ENCODE peak calls at places on chromosomes 4 and X, in four cellular contexts. Y is K562, N is HepG2, X is GM12878. H is an unnamed sample.

GRCh38 chrX:108267561-108267960 is 170.7 kb downstream of the COL4A6 start:
- DNase-seq in Y (no peak), N (no peak), X (no peak), H (no peak)

GRCh38 chr4:4564522-4564921 is 22.7 kb upstream of the STX18 start:
- DNase-seq in Y (no peak), N (no peak), X (no peak), H (no peak)

GRCh38 chrX:39848900-39849299 is 248.9 kb downstream of the BCOR start:
- DNase-seq in Y (no peak), N (no peak), X (no peak), H (no peak)

GRCh38 chrX:100687128-100687527 is 43.1 kb downstream of the SRPX2 start:
- DNase-seq in Y (no peak), N (no peak), X (no peak), H (no peak)

GRCh38 chr4:89906787-89907521 is 12.3 kb downstream of the MMRN1 start:
- DNase-seq in Y (no peak), N (no peak), X (no peak), H (no peak)

GRCh38 chrX:150690126-150690525 is 3.1 kb upstream of the MTMR1 start:
- DNase-seq in Y (no peak), N (no peak), X (no peak), H (no peak)

GRCh38 chr4:24130637-24131036 is 240.8 kb upstream of the PPARGC1A start:
- DNase-seq in Y (no peak), N (no peak), X (no peak), H (no peak)

GRCh38 chr4:87241341-87241740 is 20.9 kb upstream of the KLHL8 start:
- DNase-seq in Y (no peak), N (no peak), X (no peak), H (no peak)

GRCh38 chr4:168594121-168594520 is 97.3 kb downstream of the PALLD start:
- DNase-seq in Y (no peak), N (no peak), X (no peak), H (no peak)

GRCh38 chr4:4323705-4324534 is 33.9 kb downstream of the ZBTB49 start:
- DNase-seq in Y (peak), N (no peak), X (no peak), H (no peak)

GRCh38 chr4:76753814-76754213 is 144.1 kb downstream of the SOWAHB start:
- DNase-seq in Y (no peak), N (no peak), X (no peak), H (no peak)

GRCh38 chr4:2135083-2135482 is 76.0 kb downstream of the NAT8L start:
- DNase-seq in Y (no peak), N (no peak), X (no peak), H (no peak)

GRCh38 chr4:13763707-13764106 is 136.2 kb upstream of the BOD1L1 start:
- DNase-seq in Y (no peak), N (no peak), X (no peak), H (no peak)

GRCh38 chr4:156799121-156799589 is 172.4 kb downstream of the PDGFC start:
- DNase-seq in Y (no peak), N (no peak), X (no peak), H (no peak)

GRCh38 chr4:29708473-29708872 is 1011.7 kb upstream of the PCDH7 start:
- DNase-seq in Y (no peak), N (no peak), X (no peak), H (no peak)

GRCh38 chr4:140349816-140350215 is 23.6 kb upstream of the SCOC start:
- DNase-seq in Y (no peak), N (no peak), X (no peak), H (no peak)

GRCh38 chrX:70922776-70923473 is 8.0 kb downstream of the SLC7A3 start:
- DNase-seq in Y (no peak), N (no peak), X (no peak), H (no peak)

GRCh38 chr4:25425361-25425760 is 48.3 kb downstream of the ANAPC4 start:
- DNase-seq in Y (no peak), N (no peak), X (no peak), H (no peak)

GRCh38 chrX:118346258-118347094 is 570 bp downstream of the WDR44 start:
- DNase-seq in Y (peak), N (peak), X (no peak), H (peak)

GRCh38 chr4:159252491-159252890 is 149.6 kb downstream of the RAPGEF2 start:
- DNase-seq in Y (no peak), N (no peak), X (no peak), H (no peak)

GRCh38 chr4:119559044-119559647 is 69.5 kb downstream of the PDE5A start:
- DNase-seq in Y (peak), N (peak), X (no peak), H (peak)

GRCh38 chr4:74543247-74543670 is 98.3 kb downstream of the AREG start:
- DNase-seq in Y (no peak), N (no peak), X (peak), H (no peak)

GRCh38 chrX:16658284-16658683 is 8.3 kb downstream of the S100G start:
- DNase-seq in Y (no peak), N (no peak), X (no peak), H (no peak)

GRCh38 chr4:111434581-111434980 is 710.7 kb upstream of the FAM241A start:
- DNase-seq in Y (no peak), N (no peak), X (no peak), H (no peak)

GRCh38 chrX:100995469-100995868 is 26.0 kb downstream of the ARL13A start:
- DNase-seq in Y (peak), N (peak), X (no peak), H (no peak)

GRCh38 chrX:20265726-20266681 is 705 bp downstream of the RPS6KA3 start:
- DNase-seq in Y (peak), N (no peak), X (no peak), H (peak)

GRCh38 chr4:76276813-76277212 is 25.3 kb downstream of the FAM47E start:
- DNase-seq in Y (no peak), N (no peak), X (no peak), H (no peak)

GRCh38 chr4:183409463-183409862 is 35.0 kb upstream of the CDKN2AIP start:
- DNase-seq in Y (no peak), N (peak), X (no peak), H (no peak)

GRCh38 chr4:110514889-110515479 is 39.0 kb downstream of the ENPEP start:
- DNase-seq in Y (peak), N (peak), X (no peak), H (peak)

GRCh38 chrX:140572724-140573123 is 67.9 kb upstream of the SOX3 start:
- DNase-seq in Y (peak), N (peak), X (peak), H (peak)

GRCh38 chr4:123446791-123447474 is 50.3 kb downstream of the SPRY1 start:
- DNase-seq in Y (no peak), N (peak), X (no peak), H (no peak)

GRCh38 chr4:31175242-31175910 is 455.2 kb downstream of the PCDH7 start:
- DNase-seq in Y (no peak), N (no peak), X (no peak), H (no peak)

GRCh38 chrX:150582338-150582948 is 14.0 kb downstream of the MTM1 start:
- DNase-seq in Y (no peak), N (no peak), X (no peak), H (no peak)

DNA sequence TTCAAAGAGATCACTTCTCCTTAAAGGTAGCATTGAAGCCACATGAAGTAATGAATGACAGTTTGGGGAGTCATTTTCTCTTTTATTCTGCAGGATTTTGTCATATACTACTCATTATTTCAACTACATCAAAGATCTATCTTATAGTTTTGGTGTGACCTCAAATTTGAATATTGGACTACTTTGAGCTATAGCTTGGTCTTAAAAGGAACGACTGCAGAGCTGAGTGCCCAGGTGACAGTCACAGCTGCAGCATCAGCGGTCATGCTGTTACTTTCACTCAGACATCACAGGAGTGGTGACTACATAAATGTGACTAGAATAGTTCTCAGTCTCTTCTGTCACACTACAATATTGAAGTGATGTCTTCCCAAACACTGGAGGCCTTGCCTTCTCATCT is 10.7 kb upstream of the SPCS3 start:
- DNase-seq in Y (no peak), N (no peak), X (no peak), H (no peak)
- TF ChIP-seq FOXK2 in Y (no peak), N (no peak), X (no peak), H (no peak)

DNA sequence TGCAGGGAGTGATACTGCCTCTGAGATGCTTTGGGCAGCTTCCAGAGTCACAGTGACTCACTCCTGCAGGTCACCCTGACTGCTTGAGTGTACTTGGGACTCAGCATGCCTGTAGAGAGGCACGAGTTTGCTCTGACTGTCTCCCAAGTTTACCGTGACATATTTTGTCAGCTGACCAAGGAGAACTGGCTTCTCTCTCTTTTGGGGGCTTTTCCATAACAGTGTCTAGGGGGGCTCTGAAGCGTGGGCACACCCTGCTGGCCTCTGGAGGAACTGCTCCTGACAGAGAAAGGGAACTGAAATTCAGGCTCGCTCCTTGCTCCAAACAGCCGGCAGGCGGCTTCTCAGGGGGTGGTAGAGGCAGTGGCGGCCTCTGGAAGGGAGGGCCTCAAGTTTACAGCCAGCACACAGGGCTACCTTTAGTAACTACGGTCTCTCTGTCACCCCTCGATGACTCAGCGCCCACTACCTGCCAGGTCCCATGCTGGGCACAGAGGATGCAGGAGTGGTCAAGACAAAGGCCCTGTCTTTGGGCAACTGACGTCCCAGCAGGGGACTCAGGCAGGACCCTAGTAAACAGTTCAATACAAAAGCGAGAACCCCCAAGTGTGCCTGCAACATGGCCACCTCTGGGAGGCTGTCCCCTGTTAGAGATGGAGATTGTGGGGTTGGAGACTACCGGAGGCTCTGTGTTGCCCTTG is 17.8 kb downstream of the ZNF185 start:
- DNase-seq in Y (peak), N (peak), X (no peak), H (peak)
- TF ChIP-seq FOXK2 in Y (no peak), N (no peak), X (no peak), H (no peak)

GRCh38 chr4:1002131-1002630 is 9.0 kb upstream of the SLC26A1 start:
- DNase-seq in Y (no peak), N (no peak), X (no peak), H (no peak)
- TF ChIP-seq FOXK2 in Y (no peak), N (no peak), X (no peak), H (no peak)

GRCh38 chr4:152114562-152114961 is 353.8 kb upstream of the GATB start:
- DNase-seq in Y (no peak), N (no peak), X (no peak), H (no peak)

GRCh38 chr4:152117501-152117900 is 356.7 kb upstream of the GATB start:
- DNase-seq in Y (no peak), N (no peak), X (no peak), H (no peak)

GRCh38 chr4:152117054-152117453 is 356.2 kb upstream of the GATB start:
- DNase-seq in Y (no peak), N (no peak), X (no peak), H (no peak)

GRCh38 chr4:152115121-152115520 is 354.3 kb upstream of the GATB start:
- DNase-seq in Y (no peak), N (no peak), X (no peak), H (no peak)

GRCh38 chr4:152115794-152116193 is 355.0 kb upstream of the GATB start:
- DNase-seq in Y (no peak), N (no peak), X (no peak), H (no peak)
- TF ChIP-seq FOXK2 in Y (no peak), N (no peak), X (no peak), H (no peak)

GRCh38 chr4:126627255-126627654 is 1005.5 kb upstream of the INTU start:
- DNase-seq in Y (no peak), N (no peak), X (no peak), H (peak)

GRCh38 chr4:126628933-126629332 is 1003.8 kb upstream of the INTU start:
- DNase-seq in Y (no peak), N (no peak), X (no peak), H (no peak)

DNA sequence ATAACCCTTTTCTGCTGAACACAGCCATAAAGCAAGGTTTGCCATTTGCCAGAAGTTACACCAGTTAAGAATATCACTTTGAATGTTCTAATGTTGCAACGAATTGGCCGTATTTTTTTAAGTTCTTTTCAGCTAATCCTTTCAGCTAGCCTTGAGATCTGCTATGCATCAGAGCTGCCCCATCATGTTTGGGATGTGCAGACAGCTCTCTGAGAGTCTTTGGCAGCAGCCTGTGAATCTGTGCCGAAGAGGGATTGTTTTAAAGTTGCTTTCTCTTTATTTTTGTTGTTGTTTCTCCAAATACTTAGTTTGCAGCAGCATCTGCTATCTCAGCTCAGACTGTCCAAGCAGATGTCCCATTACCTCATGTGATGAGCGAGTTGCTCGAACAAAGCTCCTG is 1002.6 kb upstream of the INTU start:
- DNase-seq in Y (no peak), N (no peak), X (no peak), H (no peak)
- TF ChIP-seq FOXK2 in Y (no peak), N (no peak), X (no peak), H (no peak)

DNA sequence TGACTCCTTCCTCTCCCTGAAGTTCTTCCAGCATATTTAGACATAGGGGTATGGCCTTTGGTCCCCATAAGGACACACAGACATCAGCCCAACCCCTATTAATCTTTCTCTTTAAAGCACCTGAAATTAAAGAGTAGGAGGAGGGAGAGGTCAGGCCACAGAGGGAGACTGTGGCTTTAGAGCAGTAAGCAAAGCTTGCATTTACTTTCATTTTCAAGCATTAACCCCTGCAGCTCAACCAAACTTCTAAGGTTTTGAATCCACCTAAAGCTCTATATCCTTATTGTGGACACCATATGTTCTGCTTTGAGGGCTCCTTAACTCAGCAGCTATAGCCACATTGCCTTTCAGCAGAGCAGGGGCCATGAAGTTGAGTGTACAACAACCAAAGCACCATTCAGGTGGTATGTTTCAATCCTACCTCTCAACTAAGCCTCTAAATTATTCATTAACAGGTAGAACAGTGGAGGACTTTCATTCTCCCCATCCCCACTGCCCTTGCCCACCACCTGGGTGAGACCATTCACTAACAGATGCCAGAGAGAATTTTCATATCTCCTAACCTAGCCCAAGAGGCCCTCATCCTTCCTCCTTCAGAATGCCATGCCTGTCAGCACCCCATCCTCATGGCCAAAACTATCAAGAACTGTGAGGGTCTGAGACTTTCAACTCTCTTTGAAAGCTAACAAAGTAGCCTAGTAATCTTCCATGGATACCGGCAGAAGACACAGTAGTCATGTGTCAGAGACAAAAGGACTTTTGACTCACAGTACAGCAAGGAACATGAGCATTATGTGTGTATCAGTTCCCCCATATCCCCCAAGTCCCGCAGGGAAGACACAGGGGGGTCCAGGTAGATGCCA is 20.8 kb downstream of the LIN54 start:
- DNase-seq in Y (no peak), N (peak), X (peak), H (no peak)
- TF ChIP-seq FOXK2 in Y (no peak), N (no peak), X (no peak), H (no peak)

GRCh38 chr4:56042225-56042624 is 93.5 kb downstream of the CEP135 start:
- DNase-seq in Y (no peak), N (no peak), X (no peak), H (no peak)

GRCh38 chr4:56040842-56041241 is 92.1 kb downstream of the CEP135 start:
- DNase-seq in Y (no peak), N (no peak), X (no peak), H (no peak)

DNA sequence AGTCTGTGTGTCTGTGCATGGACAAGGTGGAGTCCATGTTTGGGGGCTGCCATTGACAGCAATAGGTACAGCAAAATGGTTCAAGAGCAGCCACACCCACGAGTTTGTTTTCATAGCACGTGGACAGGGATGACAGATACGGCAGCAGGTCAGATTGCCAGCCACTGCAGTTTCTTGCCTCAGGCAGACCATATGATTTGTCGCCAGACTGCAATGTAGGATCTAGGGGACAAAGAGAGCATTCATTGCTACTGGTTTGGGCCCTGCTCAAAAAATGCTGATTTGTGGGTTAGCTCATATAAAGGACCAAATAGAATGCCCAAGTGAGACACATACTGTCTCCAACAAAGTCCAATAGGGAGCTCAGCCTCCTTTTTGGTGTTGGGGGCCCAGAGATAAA is 90.0 kb downstream of the CEP135 start:
- DNase-seq in Y (no peak), N (no peak), X (no peak), H (no peak)
- TF ChIP-seq FOXK2 in Y (no peak), N (no peak), X (no peak), H (no peak)

GRCh38 chr4:8409271-8410065 is 31.1 kb downstream of the ACOX3 start:
- DNase-seq in Y (peak), N (no peak), X (no peak), H (no peak)
- TF ChIP-seq FOXK2 in Y (no peak), N (no peak), X (no peak), H (no peak)

DNA sequence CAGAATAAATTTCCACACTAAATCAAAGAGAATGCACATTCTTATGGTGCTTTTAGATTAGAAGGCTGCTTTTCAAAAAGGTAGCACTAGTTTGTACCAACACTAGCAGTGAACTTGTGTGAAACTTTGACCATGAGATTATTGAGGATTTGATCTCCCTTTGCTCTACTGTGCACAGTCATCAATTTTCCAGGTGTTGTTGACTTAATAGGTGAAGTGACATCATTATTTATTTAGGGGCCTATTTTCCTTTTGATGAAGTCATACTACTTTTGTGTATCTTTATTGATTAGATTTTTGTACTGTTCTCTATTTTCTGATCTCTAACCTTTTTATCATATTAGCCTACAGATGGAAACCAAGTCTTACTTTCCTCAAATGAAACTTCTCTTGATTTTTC is 507.9 kb upstream of the LCORL start:
- DNase-seq in Y (no peak), N (no peak), X (no peak), H (no peak)
- TF ChIP-seq FOXK2 in Y (no peak), N (no peak), X (no peak), H (no peak)

H was measured in HEK293T.